ENCODE peak calls at places on chromosome 20, in six cellular contexts. B is stimulated activated CD8-positive, alpha-beta memory T cell treated with anti-CD3 and anti-CD28 coated beads, Interleukin-2, amount 100 ng/mL, for 1 hour; G is cardiac fibroblast; C is activated T-helper 1 cell treated with Interleukin-2 at 50 U/mL for 16 hours; H is effector memory CD4-positive, alpha-beta T cell; D is hepatocyte. V is an unnamed sample.

GRCh38 chr20:62489186-62489939 is 13.6 kb upstream of the GATA5 start:
- DNase-seq in G (no peak), B (no peak), C (no peak), D (peak), H (no peak), V (no peak)

GRCh38 chr20:36279776-36280175 is 26.4 kb upstream of the DLGAP4 start:
- DNase-seq in G (no peak), H (no peak), B (no peak), D (no peak), C (no peak), V (no peak)

GRCh38 chr20:17281478-17281877 is 54.6 kb downstream of the PCSK2 start:
- DNase-seq in G (no peak), D (peak), B (no peak), H (no peak), C (no peak), V (peak)

GRCh38 chr20:45470262-45470931 is 844 bp downstream of the WFDC2 start:
- DNase-seq in G (no peak), D (peak), B (no peak), H (no peak), C (no peak), V (peak)

GRCh38 chr20:17421493-17421892 is 109.7 kb downstream of the BFSP1 start:
- DNase-seq in C (no peak), H (no peak), D (no peak), B (no peak), G (no peak), V (no peak)

GRCh38 chr20:50521221-50521642 is 11.0 kb downstream of the PTPN1 start:
- DNase-seq in G (no peak), H (no peak), C (no peak), D (no peak), B (no peak), V (no peak)

GRCh38 chr20:10219993-10220750 is 1.5 kb downstream of the SNAP25 start:
- DNase-seq in D (no peak), B (no peak), G (no peak), C (no peak), H (no peak), V (no peak)

GRCh38 chr20:5397418-5397817 is 80.7 kb upstream of the PROKR2 start:
- DNase-seq in B (no peak), C (no peak), D (no peak), H (no peak), G (no peak), V (no peak)

GRCh38 chr20:48760403-48760889 is 67.4 kb downstream of the PREX1 start:
- DNase-seq in G (peak), C (peak), H (peak), D (no peak), B (peak), V (no peak)

GRCh38 chr20:10314198-10314597 is 95.6 kb downstream of the SNAP25 start:
- DNase-seq in G (peak), D (no peak), B (no peak), H (no peak), C (no peak), V (no peak)

GRCh38 chr20:49880724-49881445 is 34.4 kb downstream of the SPATA2 start:
- DNase-seq in B (no peak), C (no peak), H (no peak), D (no peak), G (no peak), V (no peak)

GRCh38 chr20:55777641-55778040 is 227.7 kb downstream of the CBLN4 start:
- DNase-seq in H (no peak), B (no peak), D (no peak), G (no peak), C (no peak), V (no peak)

GRCh38 chr20:15895126-15895525 is 678.1 kb downstream of the KIF16B start:
- DNase-seq in C (no peak), H (no peak), B (no peak), D (no peak), G (no peak), V (no peak)

GRCh38 chr20:59836768-59837167 is 96.7 kb downstream of the SYCP2 start:
- DNase-seq in D (no peak), G (no peak), H (no peak), B (no peak), C (no peak), V (peak)

V was measured in left kidney.